ENCODE peak calls at places on chromosome 14, in four cellular contexts. R is stimulated activated CD4-positive, alpha-beta T cell treated with anti-CD3 and anti-CD28 coated beads, Interleukin-15, amount 100 ng/mL, for 24 hours; G is fibroblast of pulmonary artery; A is heart left ventricle. W is an unnamed sample.

GRCh38 chr14:33589334-33589733 is 361.5 kb downstream of the EGLN3 start:
- DNase-seq in R (no peak), G (peak; percentile 89), A (no peak), W (peak; percentile 21)

GRCh38 chr14:64693766-64694165 is 10.5 kb upstream of the PLEKHG3 start:
- DNase-seq in A (no peak), G (no peak), R (no peak), W (no peak)

GRCh38 chr14:90943367-90943766 is 117.1 kb downstream of the RPS6KA5 start:
- DNase-seq in A (no peak), R (no peak), G (no peak), W (no peak)

GRCh38 chr14:102180248-102180998 is 40.7 kb downstream of the WDR20 start:
- DNase-seq in G (no peak), A (no peak), R (no peak), W (no peak)

GRCh38 chr14:30966415-30967363 is 58.8 kb upstream of the AP4S1 start:
- DNase-seq in R (no peak), A (no peak), G (peak; percentile 7), W (no peak)

GRCh38 chr14:95361373-95362179 is 41.9 kb upstream of the CLMN start:
- DNase-seq in R (peak; percentile 64), A (peak; percentile 49), G (peak; percentile 38), W (no peak)

GRCh38 chr14:57189070-57189469 is 79.6 kb downstream of the EXOC5 start:
- DNase-seq in R (no peak), A (no peak), G (peak; percentile 41), W (peak; percentile 52)

GRCh38 chr14:85454183-85454813 is 75.6 kb upstream of the FLRT2 start:
- DNase-seq in A (no peak), R (no peak), G (no peak), W (no peak)

GRCh38 chr14:105532735-105533141 is 6.4 kb downstream of the TMEM121 start:
- DNase-seq in R (peak; percentile 17), A (no peak), G (peak; percentile 38), W (peak; percentile 30)

GRCh38 chr14:24935796-24936195 is 114.2 kb downstream of the STXBP6 start:
- DNase-seq in A (no peak), R (no peak), G (no peak), W (peak; percentile 40)

GRCh38 chr14:39246618-39247017 is 12.9 kb downstream of the MIA2 start:
- DNase-seq in R (no peak), G (no peak), A (no peak), W (no peak)

GRCh38 chr14:54348001-54348611 is 48.7 kb upstream of the CDKN3 start:
- DNase-seq in G (peak; percentile 66), R (no peak), A (no peak), W (peak; percentile 85)